ENCODE peak calls at places on chromosomes 2 and 18, in eight cellular contexts. D, C, V, O, K, J, Y and E are unnamed samples.

GRCh38 chr2:153055182-153055581 is 336.8 kb downstream of the ARL6IP6 start:
- DNase-seq in K (no peak), V (no peak), D (no peak), Y (no peak), O (no peak), J (no peak), C (no peak), E (no peak)

GRCh38 chr2:46414701-46415100 is 64.7 kb upstream of the TMEM247 start:
- DNase-seq in K (no peak), O (no peak), D (no peak), J (no peak), Y (no peak), V (no peak), C (no peak), E (no peak)

GRCh38 chr2:142048581-142048980 is 82.2 kb downstream of the LRP1B start:
- DNase-seq in D (no peak), V (no peak), C (no peak), O (no peak), Y (no peak), K (no peak), J (no peak), E (no peak)

GRCh38 chr2:10654069-10654468 is 35.7 kb downstream of the NOL10 start:
- DNase-seq in Y (no peak), D (no peak), V (no peak), O (no peak), J (no peak), K (no peak), C (no peak), E (no peak)

GRCh38 chr2:122734756-122735155 is 979.3 kb downstream of the TSN start:
- DNase-seq in J (no peak), D (no peak), Y (no peak), V (no peak), C (no peak), K (no peak), O (no peak), E (no peak)

GRCh38 chr18:61153571-61153970 is 179.7 kb upstream of the CDH20 start:
- DNase-seq in V (no peak), K (no peak), J (no peak), O (no peak), C (no peak), D (no peak), Y (no peak), E (no peak)

GRCh38 chr2:153873062-153874048 is 1.6 kb downstream of the GALNT13 start:
- DNase-seq in C (peak; percentile 47), Y (peak; percentile 48), K (no peak), V (no peak), D (no peak), O (no peak), J (no peak), E (peak; percentile 48)

GRCh38 chr18:28715206-28715605 is 538.3 kb upstream of the CDH2 start:
- DNase-seq in D (no peak), Y (no peak), C (no peak), J (no peak), K (no peak), V (no peak), O (no peak), E (no peak)

GRCh38 chr2:202426751-202427150 is 50.6 kb downstream of the BMPR2 start:
- DNase-seq in C (no peak), K (no peak), Y (no peak), O (no peak), D (no peak), V (no peak), J (no peak), E (no peak)

GRCh38 chr2:105437708-105438103 is 38.9 kb upstream of the FHL2 start:
- DNase-seq in O (no peak), Y (no peak), J (no peak), V (no peak), K (no peak), C (no peak), D (no peak), E (no peak)
- TF ChIP-seq POLR2AphosphoS5 in O (no peak), Y (no peak), J (no peak), V (peak; percentile 25), K (no peak), C (no peak), D (no peak), E (no peak)

DNA sequence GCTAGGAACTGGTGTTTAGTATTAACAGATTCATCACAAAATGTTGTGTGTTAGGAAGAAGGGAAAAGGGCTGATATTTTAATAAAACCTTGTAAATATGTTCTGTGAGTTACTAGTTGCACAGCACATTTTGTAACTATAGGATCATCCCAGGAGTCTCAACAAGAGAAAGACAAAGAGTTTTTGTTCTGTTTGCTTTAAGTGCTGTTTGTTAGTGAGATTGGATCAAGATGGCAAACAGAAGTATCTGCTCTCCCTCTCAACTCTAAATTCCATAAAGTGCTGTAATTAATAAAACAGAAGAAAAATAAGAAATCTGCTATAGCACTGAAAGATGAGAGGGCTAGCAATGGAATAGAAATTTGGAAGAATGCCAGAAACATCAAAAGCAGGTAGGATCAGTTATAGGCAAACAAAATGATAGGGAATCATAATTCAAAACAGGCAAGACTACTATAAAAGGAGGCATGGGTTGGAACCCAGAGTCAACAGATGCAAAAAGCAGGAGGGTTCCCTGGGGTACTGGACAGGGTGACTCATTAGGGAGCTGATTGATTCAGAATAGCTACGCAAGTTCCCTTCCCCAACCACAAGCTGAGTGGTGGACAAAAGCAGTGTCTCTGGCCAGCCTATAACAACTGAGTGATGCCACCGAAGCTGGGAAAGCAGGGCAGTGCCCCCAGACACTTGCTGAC is 75.8 kb downstream of the DYNC1I2 start:
- DNase-seq in K (no peak), Y (no peak), V (no peak), O (no peak), D (no peak), J (no peak), C (no peak), E (no peak)
- TF ChIP-seq POLR2AphosphoS5 in K (no peak), Y (no peak), V (no peak), O (no peak), D (no peak), J (no peak), C (no peak), E (no peak)

DNA sequence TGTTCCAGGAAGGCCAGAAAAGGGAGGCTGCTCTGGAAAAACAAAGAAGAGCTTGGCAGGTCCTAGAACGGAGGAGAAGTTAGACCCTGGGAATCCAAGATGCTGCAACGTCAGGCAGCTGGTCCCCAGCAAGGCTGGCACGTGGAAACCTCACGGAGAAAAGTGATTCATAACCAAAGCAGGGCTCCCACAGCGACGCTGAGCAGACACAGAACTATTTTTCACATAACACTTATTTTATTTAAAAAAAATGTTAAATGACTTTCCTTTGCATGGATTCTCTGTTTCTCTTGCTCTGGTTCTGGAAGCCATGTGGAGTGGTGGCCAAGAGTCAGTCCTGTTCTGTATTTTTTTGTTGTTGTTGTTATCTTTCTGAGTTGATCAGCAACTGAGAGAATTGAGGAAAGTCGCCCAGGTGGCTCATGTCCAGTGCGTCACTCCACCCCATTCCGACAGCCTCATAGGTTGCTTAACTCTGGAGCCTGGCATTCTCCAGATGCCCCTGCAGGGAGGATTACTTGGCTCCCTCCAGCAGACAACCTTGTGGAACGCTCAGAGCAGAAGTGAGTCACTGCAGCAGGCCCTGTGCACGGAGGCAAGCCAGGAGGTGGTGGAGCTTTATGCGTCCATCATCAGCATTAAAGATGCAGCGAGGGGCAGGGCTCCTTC is 229.9 kb upstream of the HDAC4 start:
- DNase-seq in V (no peak), O (no peak), Y (no peak), J (no peak), K (no peak), C (no peak), D (peak; percentile 78), E (no peak)
- TF ChIP-seq POLR2AphosphoS5 in V (no peak), O (no peak), Y (no peak), J (no peak), K (no peak), C (no peak), D (no peak), E (peak; percentile 71)

GRCh38 chr18:46222710-46223360 is 118.7 kb downstream of the HAUS1 start:
- DNase-seq in O (peak; percentile 32), C (no peak), D (no peak), K (no peak), Y (no peak), V (no peak), J (no peak), E (no peak)
- TF ChIP-seq POLR2AphosphoS5 in O (no peak), C (no peak), D (no peak), K (no peak), Y (no peak), V (no peak), J (no peak), E (no peak)

GRCh38 chr2:83378921-83379320 is 1080.2 kb downstream of the SUCLG1 start:
- DNase-seq in K (no peak), O (no peak), J (no peak), D (no peak), C (no peak), V (no peak), Y (no peak), E (no peak)

DNA sequence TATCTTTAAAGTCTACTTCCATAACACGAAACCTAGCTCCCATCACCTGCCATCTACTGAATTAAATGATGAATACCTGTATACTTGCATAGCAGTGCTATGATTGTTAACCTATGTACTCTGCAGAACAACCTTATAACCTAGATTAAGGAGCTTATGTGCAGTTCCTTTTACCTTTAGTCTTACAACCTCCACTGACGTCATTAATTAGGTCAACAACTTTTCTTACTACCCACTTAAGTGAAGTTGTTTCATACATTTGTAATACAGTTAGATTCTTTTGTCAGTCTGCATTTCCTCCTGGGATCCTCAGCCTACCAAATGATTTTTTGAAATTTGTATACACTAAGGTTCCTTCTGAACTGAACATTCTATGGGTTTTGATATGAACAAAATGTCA is 1082.3 kb downstream of the SUCLG1 start:
- DNase-seq in C (no peak), O (no peak), D (no peak), V (no peak), J (no peak), K (no peak), Y (no peak), E (no peak)
- TF ChIP-seq POLR2AphosphoS5 in C (no peak), O (no peak), D (no peak), V (no peak), J (no peak), K (no peak), Y (no peak), E (no peak)

DNA sequence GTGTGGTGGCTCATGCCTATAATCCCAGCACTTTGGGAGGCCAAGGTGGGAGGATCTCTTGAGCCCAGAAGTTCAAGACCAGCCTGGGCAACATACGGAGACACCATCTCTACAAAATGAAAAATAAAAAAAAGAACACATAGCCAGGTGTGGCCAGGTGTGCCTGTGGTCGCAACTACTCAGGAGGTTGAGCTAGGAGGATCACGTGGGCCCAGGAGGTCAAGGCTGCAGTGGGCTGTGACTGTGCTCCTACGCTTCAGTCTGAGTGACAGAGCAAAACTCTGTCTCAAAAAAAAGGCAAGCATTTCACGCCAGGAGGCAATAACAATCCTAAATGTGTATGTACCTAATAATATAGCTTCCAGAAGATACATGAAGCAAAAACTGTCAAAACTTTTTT is 27.8 kb downstream of the USP40 start:
- DNase-seq in O (no peak), C (no peak), D (no peak), K (no peak), Y (no peak), V (no peak), J (no peak), E (no peak)
- TF ChIP-seq POLR2AphosphoS5 in O (no peak), C (no peak), D (no peak), K (no peak), Y (no peak), V (no peak), J (no peak), E (no peak)

GRCh38 chr2:161245237-161245505 is 63.1 kb upstream of the PSMD14 start:
- DNase-seq in K (no peak), J (no peak), D (no peak), Y (no peak), C (no peak), V (no peak), O (no peak), E (no peak)
- TF ChIP-seq POLR2AphosphoS5 in K (no peak), J (no peak), D (no peak), Y (no peak), C (no peak), V (no peak), O (no peak), E (no peak)